ENCODE peak calls at places on chromosomes 2 and 18, in four cellular contexts. R is K562, N is GM12878, Z is HL-60. U is an unnamed sample.

GRCh38 chr18:3319399-3319798 is 57.5 kb downstream of the MYL12B start:
- DNase-seq in Z (no peak), N (no peak), R (no peak), U (no peak)

GRCh38 chr2:104412384-104412783 is 441.5 kb upstream of the POU3F3 start:
- DNase-seq in R (peak), Z (no peak), N (no peak), U (peak)

GRCh38 chr2:101415220-101415619 is 27.9 kb upstream of the CREG2 start:
- DNase-seq in Z (no peak), N (no peak), R (no peak), U (no peak)

GRCh38 chr2:162002623-162003200 is 71.3 kb downstream of the DPP4 start:
- DNase-seq in Z (no peak), R (no peak), N (no peak), U (no peak)

GRCh38 chr2:102345329-102345920 is 10.2 kb upstream of the IL18R1 start:
- DNase-seq in R (no peak), N (no peak), Z (no peak), U (no peak)

GRCh38 chr18:3029215-3029972 is 16.4 kb upstream of the LPIN2 start:
- DNase-seq in N (no peak), Z (no peak), R (peak), U (no peak)

GRCh38 chr18:24989760-24990547 is 362.0 kb downstream of the ZNF521 start:
- DNase-seq in N (no peak), R (no peak), Z (no peak), U (no peak)

GRCh38 chr2:239162141-239162821 is 238.5 kb downstream of the HDAC4 start:
- DNase-seq in Z (no peak), N (no peak), R (no peak), U (no peak)

GRCh38 chr2:219959471-219959870 is 332.0 kb downstream of the SLC4A3 start:
- DNase-seq in N (no peak), Z (no peak), R (no peak), U (no peak)

GRCh38 chr2:186485576-186485870 is 537 bp upstream of the ZC3H15 start:
- DNase-seq in Z (no peak), N (no peak), R (no peak), U (no peak)

GRCh38 chr2:198448803-198449202 is 644.4 kb downstream of the PLCL1 start:
- DNase-seq in N (no peak), Z (no peak), R (no peak), U (no peak)

GRCh38 chr2:72095364-72095763 is 52.3 kb downstream of the CYP26B1 start:
- DNase-seq in N (no peak), Z (no peak), R (no peak), U (no peak)

GRCh38 chr2:73708527-73708926 is 28.6 kb downstream of the TPRKB start:
- DNase-seq in R (no peak), N (no peak), Z (no peak), U (no peak)

GRCh38 chr2:147715807-147716206 is 129.0 kb upstream of the ACVR2A start:
- DNase-seq in Z (no peak), R (no peak), N (peak), U (no peak)

GRCh38 chr18:49487711-49488310 is 777 bp upstream of the C18orf32 start:
- DNase-seq in Z (peak), N (no peak), R (no peak), U (no peak)

GRCh38 chr2:7363906-7364305 is 446.7 kb downstream of the RNF144A start:
- DNase-seq in Z (no peak), R (no peak), N (no peak), U (no peak)

DNA sequence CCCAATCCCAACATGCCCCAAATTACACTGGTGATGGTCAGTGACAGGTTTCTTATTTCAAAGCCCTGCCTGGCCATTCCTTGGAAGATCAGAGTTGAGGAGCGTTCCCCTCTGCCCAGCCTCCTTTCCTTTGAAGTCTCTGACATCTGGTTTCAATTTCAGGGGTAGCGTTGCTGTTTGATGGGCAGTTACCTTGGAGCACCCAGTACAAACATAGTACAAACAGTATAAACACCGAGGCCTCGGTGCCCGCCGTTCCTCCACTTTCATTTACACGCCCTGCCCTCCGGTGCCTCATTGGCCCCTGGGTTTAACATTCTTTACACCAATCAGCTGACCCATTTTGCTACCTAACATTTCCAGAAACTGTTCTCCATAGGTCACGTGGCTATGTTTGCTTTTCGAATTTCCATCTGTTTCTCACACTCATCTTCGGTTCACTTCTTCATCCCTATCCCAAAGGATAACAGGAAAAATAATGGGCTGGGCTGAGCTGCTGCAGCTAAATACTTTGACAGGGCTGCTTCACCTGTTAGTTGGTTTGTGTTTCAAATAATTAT is 65.6 kb downstream of the NRP2 start:
- DNase-seq in N (no peak), Z (no peak), R (no peak), U (no peak)
- TF ChIP-seq SPI1 in N (no peak), Z (no peak), R (no peak), U (no peak)

DNA sequence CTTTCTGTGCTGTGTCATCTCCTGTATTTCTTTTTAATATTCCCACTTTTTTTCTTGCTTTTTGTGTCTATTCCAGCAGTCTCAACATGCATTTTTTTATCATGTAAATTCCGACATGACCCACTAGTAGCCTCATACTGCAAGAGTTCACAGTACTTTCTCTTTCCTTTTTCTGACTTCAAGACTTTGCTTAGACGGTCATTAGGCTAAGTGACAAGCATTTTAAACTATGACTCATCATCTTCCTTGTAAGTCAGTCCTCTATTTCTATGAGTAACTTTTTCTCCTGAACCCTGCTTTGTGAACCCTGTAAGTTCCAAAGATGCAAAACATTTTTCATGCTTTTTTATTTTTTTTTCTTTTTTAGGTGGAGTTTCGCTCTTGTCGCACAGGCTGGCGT is 381.2 kb downstream of the TXNL1 start:
- DNase-seq in R (no peak), Z (peak), N (peak), U (no peak)
- TF ChIP-seq SPI1 in R (no peak), Z (no peak), N (no peak), U (no peak)

DNA sequence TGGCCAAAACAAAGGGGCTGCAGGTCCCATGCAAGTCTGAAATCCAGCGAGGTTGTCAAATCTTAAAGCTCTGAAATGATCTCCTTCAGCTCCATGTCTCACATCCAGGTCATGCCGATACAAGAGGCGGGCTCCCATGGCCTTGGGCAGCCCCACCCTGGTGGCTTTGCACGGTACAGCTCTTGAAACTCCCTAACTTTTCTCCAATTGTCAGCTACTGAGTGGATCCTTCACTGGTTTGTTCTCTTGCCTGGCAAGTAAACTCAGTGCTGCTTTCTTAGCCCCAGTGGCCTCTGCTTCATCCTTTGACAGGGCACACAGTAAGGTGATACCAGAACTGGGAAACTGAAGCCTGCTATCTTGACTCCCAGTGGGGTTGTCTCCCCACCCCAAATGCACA is 26.3 kb downstream of the SERPINB13 start:
- DNase-seq in N (no peak), Z (no peak), R (no peak), U (no peak)
- TF ChIP-seq SPI1 in N (no peak), Z (no peak), R (no peak), U (no peak)

GRCh38 chr2:149715894-149716293 is 128.3 kb upstream of the MMADHC start:
- DNase-seq in Z (no peak), R (no peak), N (no peak), U (no peak)
- TF ChIP-seq SPI1 in Z (no peak), R (no peak), N (no peak), U (no peak)

GRCh38 chr18:13605901-13606300 is 120.5 kb downstream of the FAM210A start:
- DNase-seq in N (no peak), R (no peak), Z (no peak), U (no peak)

GRCh38 chr18:13606589-13607254 is 119.6 kb downstream of the FAM210A start:
- DNase-seq in R (no peak), Z (no peak), N (no peak), U (no peak)

GRCh38 chr18:13603304-13604019 is 122.9 kb downstream of the FAM210A start:
- DNase-seq in R (no peak), N (no peak), Z (no peak), U (no peak)

GRCh38 chr18:13604751-13605150 is 121.6 kb downstream of the FAM210A start:
- DNase-seq in Z (no peak), N (no peak), R (no peak), U (no peak)

DNA sequence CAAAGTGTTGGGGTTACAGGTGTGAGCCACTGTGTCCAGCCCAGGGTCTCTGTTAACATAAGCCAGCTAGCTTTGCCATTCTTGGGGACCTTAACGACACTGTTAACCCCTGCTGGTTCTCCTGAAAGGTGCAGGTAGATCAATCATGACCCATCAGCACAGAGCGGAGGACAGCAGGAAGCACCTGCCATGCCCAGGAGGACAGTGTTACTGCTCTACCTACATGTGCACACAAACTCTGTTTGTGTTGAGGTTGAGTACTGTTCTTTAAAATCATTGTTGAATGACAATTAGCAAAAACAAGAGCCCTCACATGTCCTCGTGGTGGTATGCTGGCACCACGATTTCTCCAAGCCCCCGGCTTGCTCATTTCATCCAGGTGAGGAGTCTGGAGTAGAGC is 120.9 kb downstream of the FAM210A start:
- DNase-seq in Z (no peak), R (no peak), N (no peak), U (no peak)
- TF ChIP-seq SPI1 in Z (no peak), R (no peak), N (no peak), U (no peak)

DNA sequence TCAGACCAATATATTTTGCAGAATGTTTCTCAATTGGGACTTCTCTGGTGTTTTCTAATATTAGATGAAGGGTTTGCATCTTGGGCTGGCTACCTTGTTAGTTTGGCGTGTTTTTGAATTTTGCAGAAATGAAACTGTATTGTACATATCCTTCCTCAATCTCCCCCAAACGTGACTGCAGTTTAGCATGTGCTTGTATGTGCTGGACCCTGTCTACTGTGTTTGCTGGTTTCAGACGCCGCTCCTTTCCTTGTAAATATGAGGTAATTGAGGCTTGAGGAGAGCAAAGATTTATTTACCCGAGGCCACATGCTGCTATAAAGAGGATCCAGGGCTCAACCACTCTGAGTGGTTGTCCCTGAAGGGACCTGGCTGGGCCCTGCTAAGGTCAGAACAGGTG is 57.2 kb downstream of the NGEF start:
- DNase-seq in Z (no peak), N (peak), R (no peak), U (no peak)
- TF ChIP-seq SPI1 in Z (no peak), N (peak), R (no peak), U (peak)

GRCh38 chr18:12531747-12532146 is 124.0 kb downstream of the PRELID3A start:
- DNase-seq in N (no peak), R (no peak), Z (no peak), U (no peak)

GRCh38 chr18:12532661-12533060 is 124.9 kb downstream of the PRELID3A start:
- DNase-seq in Z (no peak), R (no peak), N (no peak), U (no peak)

GRCh38 chr18:12540751-12541150 is 117.2 kb downstream of the SPIRE1 start:
- DNase-seq in N (no peak), Z (no peak), R (no peak), U (no peak)

DNA sequence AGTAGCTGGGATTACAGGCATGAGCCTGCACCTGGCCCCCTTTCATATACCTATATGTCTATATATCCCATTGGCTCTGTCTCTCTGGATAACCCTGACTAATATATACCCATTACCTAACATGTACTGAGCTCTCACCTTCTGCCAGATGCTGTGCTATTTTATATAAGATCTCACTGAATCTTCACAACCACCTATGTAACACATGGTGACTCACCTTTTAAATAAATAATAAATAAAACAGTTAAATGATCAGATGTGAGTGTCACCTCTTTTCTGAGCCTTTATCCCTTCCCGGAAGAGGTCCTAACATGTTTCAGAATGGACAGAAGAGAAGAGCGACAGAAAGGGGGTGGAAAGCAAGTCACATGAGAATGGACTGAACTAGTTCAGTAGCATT is 123.1 kb downstream of the SPIRE1 start:
- DNase-seq in N (no peak), Z (no peak), R (no peak), U (no peak)
- TF ChIP-seq SPI1 in N (no peak), Z (no peak), R (no peak), U (no peak)

GRCh38 chr2:47872941-47873340 is 33.4 kb downstream of the FBXO11 start:
- DNase-seq in Z (no peak), R (no peak), N (no peak), U (no peak)

GRCh38 chr2:47876912-47877311 is 29.4 kb downstream of the FBXO11 start:
- DNase-seq in N (no peak), R (no peak), Z (no peak), U (no peak)
- TF ChIP-seq SPI1 in N (no peak), R (no peak), Z (no peak), U (no peak)

DNA sequence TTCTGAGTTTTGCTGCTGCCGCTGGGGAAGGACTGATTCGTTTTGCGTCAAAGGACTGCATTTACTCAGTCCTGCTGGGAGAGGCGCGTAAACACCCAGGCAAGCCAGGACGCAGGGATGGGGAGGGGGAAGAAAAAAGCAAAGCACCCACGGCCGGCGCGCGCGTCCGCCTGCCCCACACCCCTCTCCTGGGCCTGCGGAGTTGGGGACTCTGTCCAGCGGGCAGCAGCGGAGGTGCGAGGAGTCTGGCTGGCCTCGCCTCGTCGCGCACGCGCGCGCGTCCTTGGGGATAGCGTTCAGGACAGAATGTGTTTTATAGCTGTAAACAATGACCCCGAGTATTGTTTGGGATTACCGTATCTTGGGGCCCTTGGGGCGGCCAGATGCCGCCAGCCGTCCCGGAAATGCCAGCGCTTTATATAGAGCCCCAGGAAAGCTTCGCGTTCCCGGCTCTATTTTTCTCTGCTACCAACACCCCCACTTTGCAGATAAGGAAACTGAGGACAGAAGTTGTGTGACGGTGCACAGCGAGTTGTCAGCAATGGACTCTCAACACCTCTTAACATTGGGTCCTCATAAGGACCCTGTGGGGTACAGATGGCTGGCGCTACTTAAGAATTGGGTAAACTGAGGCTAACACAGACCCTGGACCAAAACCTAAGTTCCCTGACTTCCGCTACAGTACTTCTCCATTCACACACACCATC is 1.6 kb upstream of the FOSL2 start:
- DNase-seq in R (no peak), Z (no peak), N (no peak), U (no peak)
- TF ChIP-seq SPI1 in R (no peak), Z (no peak), N (no peak), U (no peak)

GRCh38 chr18:79568543-79569205 is 110.9 kb upstream of the CTDP1 start:
- DNase-seq in N (no peak), Z (no peak), R (no peak), U (no peak)

GRCh38 chr18:79571221-79572092 is 108.1 kb upstream of the CTDP1 start:
- DNase-seq in R (no peak), Z (no peak), N (no peak), U (no peak)

GRCh38 chr18:79569720-79570119 is 109.9 kb upstream of the CTDP1 start:
- DNase-seq in N (no peak), R (no peak), Z (no peak), U (no peak)

GRCh38 chr18:79572093-79572780 is 107.4 kb upstream of the CTDP1 start:
- DNase-seq in Z (no peak), N (no peak), R (no peak), U (no peak)

DNA sequence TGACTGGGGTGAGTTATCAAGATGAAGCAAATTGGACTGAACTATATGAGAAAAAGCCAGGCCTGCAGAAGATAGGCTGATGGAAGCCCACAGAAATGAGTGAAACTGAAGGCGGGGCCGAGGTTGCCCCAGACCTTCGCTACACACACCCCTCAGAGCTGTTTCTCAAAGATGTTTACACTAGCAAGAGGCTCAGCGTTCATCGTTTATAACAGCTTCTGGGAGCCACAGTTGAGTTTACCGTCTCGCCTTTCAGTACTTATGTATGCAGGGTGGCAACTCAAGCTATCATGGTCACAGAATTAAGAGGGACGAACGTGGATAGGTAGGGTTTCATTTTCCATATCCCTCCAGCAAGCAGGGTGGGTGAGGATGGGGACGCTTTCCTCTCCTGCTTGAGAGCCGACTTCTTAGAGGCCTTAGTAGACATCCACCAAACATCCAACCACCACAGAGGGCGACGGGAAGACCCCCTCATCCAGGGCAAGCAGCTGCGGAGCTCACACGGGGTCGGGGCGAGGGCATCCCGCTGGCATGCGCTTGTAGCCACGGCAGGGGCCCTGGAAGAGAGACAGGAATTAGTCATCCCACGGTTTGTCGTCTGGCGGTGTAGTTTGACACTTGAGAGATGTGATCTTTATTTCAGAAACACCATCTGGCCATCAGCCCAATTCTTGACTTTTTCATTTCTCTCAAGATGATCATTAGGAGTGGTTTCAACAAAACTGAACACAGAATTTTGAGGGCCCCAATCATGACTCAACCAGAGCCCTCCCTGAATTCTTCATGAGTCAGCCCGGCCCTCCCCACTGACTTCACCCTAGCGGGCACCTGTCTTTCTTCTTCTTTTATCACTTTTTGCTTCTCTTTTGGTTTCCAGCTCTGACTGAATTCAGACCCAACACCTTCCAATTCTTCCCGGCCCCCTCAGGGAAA is 109.1 kb upstream of the CTDP1 start:
- DNase-seq in R (no peak), N (no peak), Z (peak), U (no peak)
- TF ChIP-seq SPI1 in R (no peak), N (no peak), Z (no peak), U (no peak)